ENCODE peak calls at places on chromosomes 6 and 20, in six cellular contexts. H is adrenal gland, O is uterus, D is Calu3, F is HL-60, R is A549. L is an unnamed sample.

GRCh38 chr6:127855542-127856159 is 45.2 kb downstream of the THEMIS start:
- DNase-seq in O (no peak), F (no peak), R (no peak), D (peak; percentile 22), H (peak; percentile 61), L (peak; percentile 3)

GRCh38 chr6:170260686-170261085 is 30.2 kb downstream of the DLL1 start:
- DNase-seq in F (no peak), H (no peak), D (no peak), R (peak; percentile 26), O (no peak), L (no peak)

GRCh38 chr6:105363100-105363754 is 39.7 kb downstream of the PREP start:
- DNase-seq in F (no peak), H (no peak), R (no peak), D (no peak), O (no peak), L (no peak)

GRCh38 chr20:56909918-56910714 is 281.0 kb downstream of the TFAP2C start:
- DNase-seq in O (no peak), H (no peak), D (no peak), R (no peak), F (no peak), L (no peak)

GRCh38 chr6:88586371-88587157 is 376.9 kb downstream of the RNGTT start:
- DNase-seq in F (no peak), O (no peak), D (no peak), H (peak; percentile 70), R (no peak), L (no peak)

GRCh38 chr20:16801919-16802651 is 53.9 kb downstream of the OTOR start:
- DNase-seq in O (peak; percentile 20), H (peak; percentile 91), R (peak; percentile 41), D (peak; percentile 50), F (peak; percentile 4), L (peak; percentile 49)

GRCh38 chr20:51121272-51121671 is 98.4 kb upstream of the KCNG1 start:
- DNase-seq in O (peak; percentile 81), F (no peak), H (no peak), R (no peak), D (no peak), L (no peak)

GRCh38 chr6:161355731-161356130 is 81.9 kb upstream of the AGPAT4 start:
- DNase-seq in R (no peak), D (no peak), O (no peak), H (no peak), F (no peak), L (no peak)

GRCh38 chr20:48634641-48635040 is 193.2 kb downstream of the PREX1 start:
- DNase-seq in H (no peak), D (no peak), O (no peak), R (no peak), F (no peak), L (no peak)

GRCh38 chr20:46798430-46798829 is 89.0 kb downstream of the SLC2A10 start:
- DNase-seq in H (no peak), D (no peak), R (no peak), F (no peak), O (no peak), L (no peak)

GRCh38 chr6:165146456-165146855 is 162.9 kb downstream of the C6orf118 start:
- DNase-seq in D (no peak), R (no peak), H (no peak), F (no peak), O (no peak), L (no peak)

GRCh38 chr20:45090481-45090880 is 10.4 kb downstream of the KCNS1 start:
- DNase-seq in R (no peak), H (no peak), F (no peak), O (no peak), D (no peak), L (no peak)

GRCh38 chr20:24634855-24635254 is 165.4 kb downstream of the SYNDIG1 start:
- DNase-seq in D (no peak), F (peak; percentile 14), O (peak; percentile 30), R (peak; percentile 94), H (peak; percentile 77), L (peak; percentile 23)

GRCh38 chr20:10541668-10542411 is 106.7 kb downstream of the SLX4IP start:
- DNase-seq in O (no peak), D (no peak), R (no peak), H (no peak), F (no peak), L (no peak)

GRCh38 chr6:81130071-81130470 is 622.4 kb downstream of the TENT5A start:
- DNase-seq in D (no peak), O (no peak), R (no peak), H (no peak), F (no peak), L (no peak)

GRCh38 chr6:74879234-74879633 is 326.6 kb downstream of the COL12A1 start:
- DNase-seq in H (no peak), O (no peak), F (no peak), R (no peak), D (no peak), L (peak; percentile 65)

GRCh38 chr6:144017167-144018094 is 9.4 kb upstream of the PLAGL1 start:
- DNase-seq in F (no peak), H (no peak), O (no peak), D (no peak), R (no peak), L (no peak)

GRCh38 chr6:104526383-104526782 is 333.3 kb downstream of the HACE1 start:
- DNase-seq in R (no peak), D (peak; percentile 5), F (no peak), O (no peak), H (no peak), L (no peak)

GRCh38 chr6:38528196-38528965 is 111.3 kb downstream of the BTBD9 start:
- DNase-seq in H (no peak), F (no peak), R (no peak), D (no peak), O (no peak), L (no peak)

GRCh38 chr20:364905-365794 is 15.4 kb upstream of the TRIB3 start:
- DNase-seq in F (no peak), H (peak; percentile 71), R (no peak), D (no peak), O (no peak), L (peak; percentile 68)

DNA sequence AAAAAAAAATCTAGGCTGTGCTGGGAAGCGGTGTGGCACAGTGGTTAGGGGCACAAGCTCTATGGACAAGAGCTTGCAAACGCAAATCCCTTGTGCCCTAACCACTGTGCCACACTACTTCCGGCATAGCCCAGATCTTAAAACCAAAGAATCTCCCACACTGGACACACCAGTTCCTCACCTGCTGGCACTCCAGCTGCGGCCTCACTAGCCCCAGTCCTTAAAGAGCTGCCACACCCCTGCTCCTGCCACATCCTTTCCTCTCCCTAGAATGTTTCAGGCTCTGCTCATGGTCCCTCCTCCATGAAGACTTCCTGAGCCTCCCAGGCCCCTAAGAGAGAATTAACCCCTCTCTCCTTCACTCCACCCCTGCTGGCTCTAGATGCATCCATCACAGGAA is 71.8 kb upstream of the SRSF6 start:
- DNase-seq in R (no peak), D (no peak), H (no peak), O (no peak), F (no peak), L (no peak)
- TF ChIP-seq CTCF in R (no peak), D (no peak), H (no peak), O (no peak), F (no peak), L (no peak)

GRCh38 chr20:23320317-23320716 is 30.3 kb upstream of the NXT1 start:
- DNase-seq in F (no peak), H (no peak), O (no peak), R (peak; percentile 64), D (peak; percentile 1), L (peak; percentile 16)
- TF ChIP-seq CTCF in F (peak; percentile 47), H (no peak), O (no peak), R (peak; percentile 28), D (no peak), L (no peak)

DNA sequence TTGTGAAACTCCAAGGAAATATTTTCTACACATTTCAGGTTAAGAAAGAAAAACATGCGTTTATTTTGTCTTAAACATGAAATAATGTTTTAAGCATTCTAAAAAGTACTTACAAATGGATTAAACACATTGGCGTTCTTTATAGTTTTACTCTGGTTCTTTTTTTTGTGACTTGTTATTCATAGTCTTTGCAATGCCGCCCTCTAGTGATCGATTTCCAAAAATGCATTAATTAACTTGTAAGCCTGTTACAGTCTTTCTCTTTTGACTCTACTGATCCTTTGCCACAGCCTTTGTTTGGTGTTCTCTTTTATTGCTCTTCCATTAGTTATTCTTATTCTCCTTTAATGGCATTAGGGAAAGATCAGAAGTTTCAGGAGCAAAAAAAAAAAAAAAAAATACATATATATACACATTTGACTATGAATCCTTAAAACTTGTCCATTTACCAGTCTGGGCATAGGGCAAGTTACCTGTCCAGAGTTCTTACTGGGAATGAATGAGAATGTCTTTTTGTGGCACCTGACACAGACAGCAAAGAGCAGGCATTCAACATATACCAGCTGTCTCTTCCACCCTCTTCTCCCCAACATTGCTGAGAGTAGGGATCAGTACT is 59.9 kb downstream of the MACROD2 start:
- DNase-seq in R (peak; percentile 20), O (peak; percentile 27), H (no peak), D (peak; percentile 19), F (peak; percentile 14), L (peak; percentile 18)
- TF ChIP-seq CTCF in R (peak; percentile 92), O (peak; percentile 62), H (peak; percentile 43), D (no peak), F (no peak), L (peak; percentile 75)

GRCh38 chr6:134702279-134702678 is 247.6 kb downstream of the ALDH8A1 start:
- DNase-seq in D (no peak), F (no peak), R (no peak), O (no peak), H (no peak), L (no peak)
- TF ChIP-seq CTCF in D (no peak), F (no peak), R (no peak), O (no peak), H (no peak), L (no peak)

DNA sequence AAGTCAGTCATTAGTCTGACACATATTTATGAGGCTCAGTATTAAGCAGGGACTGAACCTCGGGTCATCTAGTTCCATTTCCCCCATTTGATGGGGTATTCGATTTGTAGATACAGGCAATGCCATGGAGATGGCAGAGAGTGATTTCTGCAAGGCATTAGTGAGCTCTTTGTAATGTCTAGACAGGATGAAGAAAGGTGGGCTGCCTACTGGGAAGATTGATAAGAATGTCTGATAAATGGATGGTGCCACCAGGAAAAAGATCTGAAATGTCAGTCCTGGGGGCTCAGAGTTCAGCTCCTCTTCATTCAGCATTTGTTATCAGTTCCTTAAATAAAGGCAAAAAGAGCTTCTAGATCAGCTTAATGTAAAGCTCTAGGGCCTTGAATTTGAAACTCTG is 51.4 kb downstream of the HS3ST5 start:
- DNase-seq in D (no peak), F (no peak), R (no peak), O (no peak), H (no peak), L (no peak)
- TF ChIP-seq CTCF in D (no peak), F (no peak), R (no peak), O (no peak), H (no peak), L (no peak)

DNA sequence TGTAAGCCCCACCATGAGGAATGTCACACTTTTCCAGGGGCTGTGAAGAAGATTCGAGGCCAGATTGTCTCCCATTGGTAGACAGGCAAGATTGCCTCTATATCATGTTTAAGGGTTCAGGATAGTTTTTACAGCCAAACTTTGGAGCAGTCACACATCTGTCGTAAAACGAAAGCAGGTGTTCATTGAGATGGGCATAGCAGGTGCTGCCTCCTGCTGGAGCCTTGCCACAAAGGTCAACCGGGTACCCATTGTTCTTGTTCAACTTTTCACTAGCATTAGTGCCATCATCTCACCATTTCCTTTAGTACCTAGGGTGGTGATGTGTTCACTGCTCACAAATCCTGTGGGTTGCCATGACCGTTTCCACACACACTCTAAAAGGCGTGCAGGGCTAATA is 198.3 kb downstream of the HTR1B start:
- DNase-seq in D (no peak), F (no peak), R (no peak), H (no peak), O (no peak), L (no peak)
- TF ChIP-seq CTCF in D (no peak), F (no peak), R (no peak), H (no peak), O (no peak), L (no peak)

L was measured in RWPE1.